ENCODE peak calls at places on chromosomes 6 and 20, in five cellular contexts. Q, X, Y, D and O are unnamed samples.

GRCh38 chr20:326645-327031 is 1.3 kb downstream of the SOX12 start:
- DNase-seq in Q (no peak), X (no peak), Y (no peak), D (no peak), O (no peak)

GRCh38 chr6:3727036-3727435 is 24.5 kb downstream of the PXDC1 start:
- DNase-seq in Q (no peak), X (no peak), Y (no peak), D (no peak), O (no peak)

GRCh38 chr20:24470031-24470781 is 777 bp downstream of the SYNDIG1 start:
- DNase-seq in Q (peak; percentile 57), X (no peak), Y (no peak), D (no peak), O (no peak)

GRCh38 chr6:105911106-105911629 is 175.0 kb upstream of the PRDM1 start:
- DNase-seq in Q (no peak), X (no peak), Y (no peak), D (no peak), O (no peak)

GRCh38 chr6:163320804-163321203 is 93.7 kb upstream of the QKI start:
- DNase-seq in Q (no peak), X (no peak), Y (no peak), D (no peak), O (no peak)

GRCh38 chr6:24743265-24743943 is 24.4 kb upstream of the C6orf62 start:
- DNase-seq in Q (peak; percentile 94), X (no peak), Y (peak; percentile 39), D (no peak), O (peak; percentile 52)

GRCh38 chr6:15769471-15770088 is 106.8 kb upstream of the DTNBP1 start:
- DNase-seq in Q (no peak), X (no peak), Y (no peak), D (no peak), O (no peak)

GRCh38 chr6:166957087-166957804 is 896 bp upstream of the RNASET2 start:
- DNase-seq in Q (no peak), X (no peak), Y (peak; percentile 69), D (no peak), O (peak; percentile 76)

GRCh38 chr20:2305479-2305878 is 9.7 kb downstream of the TGM3 start:
- DNase-seq in Q (no peak), X (no peak), Y (no peak), D (no peak), O (no peak)

GRCh38 chr6:117908246-117909107 is 1.4 kb downstream of the SLC35F1 start:
- DNase-seq in Q (no peak), X (no peak), Y (no peak), D (no peak), O (no peak)

GRCh38 chr20:43953919-43954617 is 39.4 kb downstream of the TOX2 start:
- DNase-seq in Q (no peak), X (no peak), Y (no peak), D (no peak), O (no peak)

GRCh38 chr6:3798211-3798909 is 46.8 kb upstream of the PXDC1 start:
- DNase-seq in Q (no peak), X (no peak), Y (no peak), D (no peak), O (no peak)

GRCh38 chr6:139644821-139645220 is 270.4 kb upstream of the CITED2 start:
- DNase-seq in Q (no peak), X (no peak), Y (no peak), D (no peak), O (no peak)

GRCh38 chr6:139638179-139638872 is 263.9 kb upstream of the CITED2 start:
- DNase-seq in Q (no peak), X (no peak), Y (no peak), D (no peak), O (no peak)

GRCh38 chr6:139640453-139640852 is 266.0 kb upstream of the CITED2 start:
- DNase-seq in Q (no peak), X (no peak), Y (peak; percentile 56), D (no peak), O (no peak)

GRCh38 chr6:139640911-139641310 is 266.5 kb upstream of the CITED2 start:
- DNase-seq in Q (no peak), X (no peak), Y (no peak), D (no peak), O (no peak)

DNA sequence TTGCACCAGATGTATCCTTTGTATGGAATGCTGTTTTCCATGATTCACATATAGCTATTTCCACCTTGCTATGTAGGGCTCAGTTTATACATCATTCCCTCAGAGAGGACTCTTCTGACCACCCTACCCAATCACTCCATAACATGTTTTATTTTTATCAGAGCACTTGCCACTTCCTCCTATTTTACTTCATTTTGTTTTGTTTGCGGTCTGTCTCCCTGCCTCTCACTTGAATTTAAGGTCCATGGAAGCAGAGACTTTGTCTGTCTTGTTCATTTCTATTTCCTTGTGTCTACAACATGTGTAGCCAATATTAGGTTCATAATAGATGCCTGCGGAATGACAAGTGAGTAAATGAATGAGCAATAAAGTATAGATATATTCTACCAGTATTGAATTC is 267.0 kb upstream of the CITED2 start:
- DNase-seq in Q (no peak), X (no peak), Y (no peak), D (no peak), O (no peak)
- TF ChIP-seq CTCF in Q (no peak), X (no peak), Y (no peak), D (no peak), O (no peak)

DNA sequence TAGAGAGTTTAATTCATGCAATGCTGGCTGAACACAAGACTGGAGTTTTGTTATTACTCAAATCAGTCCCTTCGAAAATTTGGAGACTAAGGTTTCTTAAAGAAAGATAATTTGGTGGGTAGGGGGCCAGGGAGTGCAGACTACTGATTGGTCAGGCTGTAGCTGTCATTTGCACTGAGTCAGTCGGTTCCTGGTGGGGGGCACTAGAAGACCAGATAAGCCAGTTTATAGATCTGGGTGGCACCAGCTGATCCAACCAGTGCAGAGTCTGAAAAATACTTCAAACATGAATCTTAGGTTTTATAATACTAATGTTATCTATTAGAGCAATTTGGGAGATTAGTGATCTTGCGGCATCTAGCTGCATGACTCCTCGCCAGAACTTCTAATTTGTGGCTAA is 530.7 kb downstream of the NKAIN2 start:
- DNase-seq in Q (no peak), X (no peak), Y (no peak), D (no peak), O (no peak)
- TF ChIP-seq CTCF in Q (no peak), X (no peak), Y (no peak), D (no peak), O (no peak)

DNA sequence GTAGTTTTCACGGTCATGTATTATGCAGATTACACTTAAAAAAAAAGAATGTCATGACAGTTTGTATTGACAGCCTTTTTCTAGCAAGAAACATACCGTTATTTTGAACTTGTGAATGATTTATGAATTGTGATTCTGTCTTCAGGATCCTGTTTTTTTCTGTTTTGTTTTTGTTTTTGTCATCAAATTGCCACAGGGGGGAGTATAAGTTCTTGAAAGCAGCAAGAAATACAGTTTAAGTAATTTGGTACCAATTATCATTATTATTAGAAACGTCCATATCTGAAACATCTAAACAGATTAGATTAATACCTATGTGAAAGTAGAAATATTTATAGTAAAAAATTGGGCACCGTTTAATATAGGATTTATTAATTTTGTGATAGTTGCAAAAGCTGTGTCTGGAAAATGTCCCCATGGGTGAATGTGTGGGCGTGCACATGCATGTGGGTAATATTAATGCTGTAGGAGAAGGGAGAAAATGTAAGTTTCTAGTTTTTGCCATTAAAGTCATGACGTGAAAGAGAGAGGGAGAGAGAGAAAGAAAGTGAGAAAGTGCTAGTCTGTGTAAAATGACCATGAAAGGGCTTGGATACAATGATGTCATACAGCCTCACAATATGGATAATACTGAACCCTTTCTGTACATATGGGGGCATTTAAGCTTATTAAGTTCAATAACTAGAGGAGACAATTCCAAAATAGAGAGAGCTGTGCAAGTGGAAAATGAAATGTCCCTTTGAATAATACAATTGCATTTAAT is 9.4 kb upstream of the CCN2 start:
- DNase-seq in Q (no peak), X (no peak), Y (no peak), D (no peak), O (no peak)
- TF ChIP-seq CTCF in Q (peak; percentile 2), X (no peak), Y (no peak), D (peak; percentile 50), O (no peak)

GRCh38 chr6:107841265-107841650 is 17.1 kb upstream of the SCML4 start:
- DNase-seq in Q (no peak), X (no peak), Y (no peak), D (no peak), O (no peak)

GRCh38 chr6:107843400-107843799 is 19.3 kb upstream of the SCML4 start:
- DNase-seq in Q (no peak), X (no peak), Y (no peak), D (no peak), O (peak; percentile 53)

GRCh38 chr6:107845777-107846176 is 21.7 kb upstream of the SCML4 start:
- DNase-seq in Q (no peak), X (no peak), Y (no peak), D (no peak), O (no peak)

GRCh38 chr6:107846262-107846795 is 22.2 kb upstream of the SCML4 start:
- DNase-seq in Q (no peak), X (no peak), Y (no peak), D (no peak), O (no peak)

GRCh38 chr6:107840636-107841264 is 16.6 kb upstream of the SCML4 start:
- DNase-seq in Q (no peak), X (no peak), Y (no peak), D (no peak), O (no peak)
- TF ChIP-seq CTCF in Q (no peak), X (no peak), Y (no peak), D (no peak), O (no peak)

GRCh38 chr20:16821211-16822089 is 73.3 kb downstream of the OTOR start:
- DNase-seq in Q (peak; percentile 28), X (no peak), Y (peak; percentile 38), D (no peak), O (peak; percentile 29)
- TF ChIP-seq CTCF in Q (peak; percentile 88), X (peak; percentile 39), Y (peak; percentile 90), D (peak; percentile 88), O (peak; percentile 90)

GRCh38 chr6:169961772-169962561 is 210.5 kb downstream of the ERMARD start:
- DNase-seq in Q (no peak), X (no peak), Y (no peak), D (peak; percentile 69), O (peak; percentile 55)
- TF ChIP-seq CTCF in Q (no peak), X (peak; percentile 49), Y (no peak), D (peak; percentile 72), O (peak; percentile 69)

DNA sequence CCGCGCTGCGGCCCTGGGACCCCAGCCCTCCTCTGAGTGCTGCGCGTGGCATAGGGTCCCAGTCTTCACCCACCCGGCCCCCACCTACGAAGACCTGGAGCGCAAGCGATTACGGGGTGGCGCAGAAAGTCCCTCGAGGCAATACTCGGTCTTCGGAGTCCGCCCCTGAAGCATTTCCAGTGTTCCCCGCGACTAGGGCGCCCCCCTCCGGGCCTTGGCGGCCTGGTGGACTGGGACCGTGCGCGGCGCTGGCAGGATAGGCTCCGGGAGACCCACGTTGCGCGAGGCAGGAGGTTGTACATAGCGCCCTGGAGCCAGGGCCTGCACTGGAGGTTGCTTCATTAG is 640 bp upstream of the MAP3K5 start:
- DNase-seq in Q (peak; percentile 83), X (peak; percentile 76), Y (peak; percentile 80), D (peak; percentile 90), O (peak; percentile 96)
- TF ChIP-seq CTCF in Q (peak; percentile 66), X (peak; percentile 76), Y (peak; percentile 89), D (peak; percentile 78), O (peak; percentile 69)

GRCh38 chr20:9769954-9770353 is 68.9 kb downstream of the PAK5 start:
- DNase-seq in Q (no peak), X (no peak), Y (no peak), D (no peak), O (no peak)
- TF ChIP-seq CTCF in Q (no peak), X (no peak), Y (no peak), D (no peak), O (no peak)

GRCh38 chr20:46273701-46274100 is 34.6 kb downstream of the CDH22 start:
- DNase-seq in Q (no peak), X (no peak), Y (no peak), D (no peak), O (no peak)
- TF ChIP-seq CTCF in Q (no peak), X (no peak), Y (no peak), D (no peak), O (no peak)